ENCODE peak calls at places on chromosomes 16 and 17, in seven cellular contexts. J, B, W, O, C, V and P are unnamed samples.

GRCh38 chr17:31541559-31541958 is 150.1 kb downstream of the RAB11FIP4 start:
- DNase-seq in J (peak; percentile 56), B (no peak), W (no peak), O (no peak), C (peak; percentile 43), V (no peak), P (no peak)

GRCh38 chr16:24523569-24523968 is 15.8 kb upstream of the RBBP6 start:
- DNase-seq in J (no peak), B (peak; percentile 64), W (no peak), O (no peak), C (no peak), V (no peak), P (no peak)

GRCh38 chr16:1374418-1375297 is 22.9 kb downstream of the GNPTG start:
- DNase-seq in J (no peak), B (no peak), W (no peak), O (no peak), C (no peak), V (no peak), P (no peak)

GRCh38 chr17:33269337-33270060 is 23.6 kb downstream of the ASIC2 start:
- DNase-seq in J (no peak), B (no peak), W (no peak), O (no peak), C (no peak), V (no peak), P (no peak)

GRCh38 chr17:269616-270514 is 82.7 kb downstream of the RPH3AL start:
- DNase-seq in J (no peak), B (no peak), W (no peak), O (no peak), C (peak; percentile 7), V (no peak), P (no peak)

GRCh38 chr16:53988136-53988535 is 284.2 kb downstream of the FTO start:
- DNase-seq in J (no peak), B (no peak), W (no peak), O (no peak), C (no peak), V (no peak), P (no peak)

GRCh38 chr17:49456172-49456965 is 38.7 kb upstream of the NGFR start:
- DNase-seq in J (no peak), B (no peak), W (no peak), O (no peak), C (no peak), V (no peak), P (no peak)

GRCh38 chr17:10120749-10121148 is 77.7 kb downstream of the GAS7 start:
- DNase-seq in J (no peak), B (no peak), W (no peak), O (no peak), C (no peak), V (no peak), P (no peak)

GRCh38 chr16:19879241-19879792 is 5.3 kb downstream of the GPRC5B start:
- DNase-seq in J (peak; percentile 28), B (peak; percentile 42), W (no peak), O (peak; percentile 34), C (no peak), V (no peak), P (no peak)

GRCh38 chr16:73020409-73020884 is 27.5 kb downstream of the ZFHX3 start:
- DNase-seq in J (peak; percentile 92), B (no peak), W (no peak), O (no peak), C (peak; percentile 9), V (no peak), P (no peak)

GRCh38 chr16:75023019-75023418 is 24.2 kb downstream of the ZNRF1 start:
- DNase-seq in J (no peak), B (no peak), W (no peak), O (no peak), C (no peak), V (no peak), P (no peak)

GRCh38 chr17:65503557-65503956 is 57.9 kb downstream of the AXIN2 start:
- DNase-seq in J (no peak), B (no peak), W (no peak), O (no peak), C (no peak), V (no peak), P (no peak)

GRCh38 chr17:3935825-3936355 is 19.6 kb upstream of the P2RX1 start:
- DNase-seq in J (no peak), B (no peak), W (no peak), O (no peak), C (no peak), V (no peak), P (no peak)

GRCh38 chr17:3929764-3930163 is 13.5 kb upstream of the P2RX1 start:
- DNase-seq in J (no peak), B (no peak), W (no peak), O (no peak), C (no peak), V (no peak), P (no peak)

GRCh38 chr17:3937359-3937758 is 21.1 kb upstream of the P2RX1 start:
- DNase-seq in J (no peak), B (no peak), W (no peak), O (no peak), C (no peak), V (no peak), P (no peak)

GRCh38 chr17:3929181-3929580 is 12.9 kb upstream of the P2RX1 start:
- DNase-seq in J (no peak), B (no peak), W (no peak), O (no peak), C (no peak), V (no peak), P (no peak)

DNA sequence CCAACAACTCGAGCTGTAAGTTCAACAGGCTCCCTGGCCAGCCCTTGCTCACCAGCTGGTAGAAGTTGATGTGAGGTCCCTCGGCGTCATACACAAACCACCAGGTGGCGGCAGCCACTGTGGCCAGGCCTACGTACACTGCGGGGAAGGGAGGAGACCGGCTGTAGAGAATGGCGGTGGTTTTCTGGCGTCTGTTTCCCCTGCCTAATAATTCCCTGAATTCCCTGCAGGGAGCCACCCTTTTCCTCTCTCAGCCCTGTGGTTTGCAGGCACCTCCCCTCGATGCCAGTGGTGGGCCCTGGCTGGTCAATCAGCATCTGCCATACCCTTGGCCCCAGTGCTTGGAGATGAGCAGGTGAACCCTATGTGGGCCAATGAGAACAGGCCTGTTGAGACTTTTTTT is 18.9 kb upstream of the P2RX1 start:
- DNase-seq in J (peak; percentile 73), B (peak; percentile 75), W (no peak), O (peak; percentile 44), C (peak; percentile 70), V (no peak), P (peak; percentile 71)
- TF ChIP-seq TAF1 in J (no peak), B (no peak), W (no peak), O (no peak), C (no peak), V (no peak), P (no peak)

DNA sequence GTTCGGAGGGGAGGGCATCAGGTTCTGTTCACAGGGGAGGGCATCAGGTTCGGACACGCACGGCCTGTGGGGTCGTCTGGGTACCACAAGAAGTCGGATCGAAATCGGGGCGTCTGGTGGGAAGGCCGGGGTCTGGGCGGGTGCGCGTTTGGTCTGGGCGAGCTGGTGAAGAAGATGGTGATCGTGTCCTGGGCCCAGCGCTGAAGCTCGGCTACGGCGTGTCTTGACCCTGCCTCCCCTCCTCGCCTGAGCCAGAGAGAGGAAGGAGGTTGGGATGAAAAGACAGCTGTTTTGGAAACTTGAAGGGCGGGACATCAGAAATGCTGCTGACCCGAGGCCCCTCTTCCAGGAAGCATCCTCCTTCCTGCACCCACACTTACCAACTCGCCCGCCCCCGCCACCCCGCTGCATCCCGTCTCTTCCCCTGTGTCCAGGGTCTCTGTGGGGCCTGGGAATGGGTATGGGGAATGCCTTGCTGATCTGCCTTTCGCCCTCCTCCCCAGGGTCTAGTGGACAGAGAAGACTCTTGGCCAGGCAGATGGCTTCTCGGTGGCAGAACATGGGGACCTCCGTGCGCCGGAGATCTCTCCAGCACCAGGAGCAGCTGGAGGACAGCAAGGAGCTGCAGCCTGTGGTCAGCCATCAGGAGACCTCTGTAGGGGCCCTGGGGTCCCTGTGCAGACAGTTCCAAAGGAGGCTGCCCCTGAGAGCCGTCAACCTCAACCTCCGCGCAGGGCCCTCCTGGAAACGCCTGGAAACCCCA is 499 bp downstream of the PIMREG start:
- DNase-seq in J (no peak), B (no peak), W (no peak), O (no peak), C (no peak), V (no peak), P (no peak)
- TF ChIP-seq TAF1 in J (no peak), B (no peak), W (peak; percentile 6), O (no peak), C (no peak), V (no peak), P (no peak)

DNA sequence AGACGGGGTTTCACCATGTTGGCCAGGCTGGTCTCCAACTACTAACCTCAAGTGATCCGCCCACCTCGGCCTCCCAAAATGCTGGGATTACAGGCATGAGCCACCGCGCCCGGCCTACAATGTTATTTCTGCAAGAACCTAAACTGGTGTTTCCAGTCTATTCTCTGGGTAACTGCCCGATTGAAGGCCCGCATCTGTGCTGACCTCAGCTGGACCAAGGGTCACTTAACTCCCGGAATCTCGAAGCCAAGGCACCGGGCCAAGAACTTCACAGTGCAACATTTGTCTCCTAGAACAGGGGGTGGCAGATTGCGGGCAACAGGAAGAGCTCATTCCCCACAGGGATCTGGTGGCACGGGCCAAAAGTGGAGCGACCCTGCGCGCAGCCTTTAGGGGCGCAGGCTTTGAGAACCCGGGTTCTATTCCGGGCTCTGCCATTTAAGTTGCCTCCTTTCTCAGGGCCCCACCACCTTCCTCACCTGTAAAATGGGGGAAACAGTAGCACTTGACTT is 785 bp downstream of the SHMT1 start:
- DNase-seq in J (peak; percentile 76), B (peak; percentile 70), W (no peak), O (no peak), C (peak; percentile 25), V (no peak), P (no peak)
- TF ChIP-seq TAF1 in J (no peak), B (no peak), W (no peak), O (no peak), C (no peak), V (no peak), P (no peak)

DNA sequence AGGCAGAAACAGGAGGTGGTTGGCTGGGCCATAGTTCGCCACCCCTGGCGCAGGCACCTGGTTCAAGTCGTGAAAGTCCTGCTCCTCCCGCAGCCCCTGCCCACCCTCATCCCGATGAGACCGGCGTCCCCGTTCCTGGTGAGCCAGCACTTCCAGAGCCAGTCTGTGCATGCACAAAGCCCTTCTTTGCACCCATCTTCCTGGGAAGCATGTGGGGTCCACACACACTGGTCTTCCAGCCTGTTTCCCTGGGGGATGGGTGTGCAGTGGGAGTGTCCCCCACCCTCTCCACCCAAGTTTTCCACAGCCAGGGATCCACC is 1.6 kb upstream of the ZG16B start:
- DNase-seq in J (no peak), B (no peak), W (no peak), O (no peak), C (no peak), V (no peak), P (no peak)
- TF ChIP-seq TAF1 in J (no peak), B (no peak), W (no peak), O (no peak), C (no peak), V (no peak), P (no peak)